ENCODE peak calls at places on chromosomes 4 and X, in five cellular contexts. M, D, R, V and X are unnamed samples.

GRCh38 chr4:24559032-24559821 is 25.1 kb downstream of the DHX15 start:
- DNase-seq in R (no peak), D (no peak), V (no peak), M (no peak), X (no peak)

GRCh38 chrX:154040307-154040756 is 20.6 kb upstream of the IRAK1 start:
- DNase-seq in M (no peak), V (no peak), R (no peak), D (no peak), X (peak)

GRCh38 chrX:152817082-152817744 is 13.3 kb downstream of the CETN2 start:
- DNase-seq in R (no peak), D (no peak), V (no peak), M (no peak), X (peak)

GRCh38 chrX:68832516-68833447 is 4.0 kb downstream of the EFNB1 start:
- DNase-seq in D (no peak), V (no peak), R (peak), M (no peak), X (no peak)

GRCh38 chr4:168662297-168662985 is 165.6 kb downstream of the PALLD start:
- DNase-seq in D (no peak), V (no peak), R (no peak), M (no peak), X (no peak)

GRCh38 chr4:88109123-88109864 is 49.1 kb downstream of the ABCG2 start:
- DNase-seq in D (no peak), M (no peak), R (no peak), V (no peak), X (no peak)

GRCh38 chr4:24991015-24991414 is 39.7 kb downstream of the LGI2 start:
- DNase-seq in R (no peak), M (no peak), D (no peak), V (no peak), X (peak)

GRCh38 chrX:112614640-112615039 is 65.1 kb downstream of the LHFPL1 start:
- DNase-seq in R (no peak), V (no peak), M (no peak), D (no peak), X (no peak)

GRCh38 chr4:60034371-60034770 is 1165.8 kb upstream of the ADGRL3 start:
- DNase-seq in R (no peak), V (no peak), M (no peak), D (no peak), X (no peak)

GRCh38 chr4:86921608-86922252 is 13.1 kb upstream of the AFF1 start:
- DNase-seq in M (no peak), V (no peak), D (no peak), R (no peak), X (peak)

GRCh38 chr4:122728781-122729330 is 3.6 kb upstream of the BBS12 start:
- DNase-seq in R (no peak), D (no peak), V (no peak), M (no peak), X (no peak)

DNA sequence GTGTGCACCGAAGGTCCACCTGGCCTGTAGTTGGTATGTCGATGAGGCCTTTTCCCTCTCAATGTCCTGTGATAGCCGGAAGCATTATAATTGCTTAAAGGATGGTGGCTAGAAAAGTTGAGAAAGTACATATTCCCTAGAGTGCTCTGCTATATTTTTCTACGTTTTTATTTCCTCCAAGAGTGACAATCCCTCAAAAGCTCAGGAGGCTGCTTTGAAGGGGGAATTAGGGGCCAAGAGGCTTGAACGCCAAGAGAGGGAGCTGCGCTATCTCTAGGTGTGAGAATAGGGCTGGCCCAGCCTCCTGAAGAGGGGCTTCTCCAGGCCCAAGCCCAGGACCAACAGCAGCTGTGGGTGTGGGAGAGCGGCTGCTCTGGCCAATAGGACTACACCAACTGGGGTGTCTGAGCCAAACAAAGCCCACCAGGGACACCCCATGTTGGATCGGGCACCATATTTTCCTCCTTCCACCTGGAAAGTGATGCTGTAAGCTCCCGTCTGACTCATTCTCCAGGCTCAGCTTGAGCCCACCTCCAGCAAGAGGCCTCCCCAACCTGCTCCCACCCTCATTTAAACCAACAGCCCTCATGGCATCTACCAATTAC is 124.0 kb downstream of the IRF2 start:
- DNase-seq in D (no peak), M (no peak), R (no peak), V (no peak), X (no peak)
- TF ChIP-seq CTCF in D (no peak), M (no peak), R (no peak), V (no peak), X (no peak)

DNA sequence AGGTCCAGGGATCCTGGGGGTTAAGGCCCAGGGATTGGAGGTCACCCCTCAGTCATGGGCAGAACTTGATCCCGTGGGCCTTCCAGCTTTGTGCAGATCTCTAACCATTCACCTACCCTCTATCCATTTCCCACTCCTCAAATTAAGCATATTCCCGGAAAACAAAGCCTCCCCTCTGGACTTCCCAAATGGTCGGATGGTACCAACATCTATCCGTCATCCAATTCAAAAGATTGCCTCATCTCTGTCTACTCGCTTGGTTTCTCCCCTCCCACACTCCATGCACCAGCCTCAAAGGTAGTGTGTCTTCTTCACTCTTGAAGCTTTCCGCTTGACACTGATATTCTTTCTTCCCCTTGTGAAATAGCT is 473 bp upstream of the BCLAF3 start:
- DNase-seq in R (no peak), V (no peak), M (no peak), D (no peak), X (no peak)
- TF ChIP-seq CTCF in R (no peak), V (no peak), M (no peak), D (peak), X (no peak)

GRCh38 chrX:149871940-149872339 is 9.0 kb upstream of the MAGEA8 start:
- DNase-seq in R (no peak), D (peak), M (no peak), V (no peak), X (peak)
- TF ChIP-seq CTCF in R (peak), D (no peak), M (peak), V (peak), X (peak)

GRCh38 chr4:7850489-7850888 is 89.2 kb downstream of the AFAP1 start:
- DNase-seq in M (no peak), V (no peak), D (no peak), R (no peak), X (no peak)
- TF ChIP-seq CTCF in M (no peak), V (no peak), D (no peak), R (no peak), X (no peak)

GRCh38 chr4:98242063-98242462 is 19.1 kb upstream of the RAP1GDS1 start:
- DNase-seq in V (no peak), M (no peak), R (no peak), D (no peak), X (no peak)

GRCh38 chr4:98248984-98249383 is 12.2 kb upstream of the RAP1GDS1 start:
- DNase-seq in R (no peak), D (no peak), V (no peak), M (no peak), X (no peak)

GRCh38 chr4:98242538-98242937 is 18.6 kb upstream of the RAP1GDS1 start:
- DNase-seq in V (no peak), M (no peak), R (no peak), D (no peak), X (no peak)

GRCh38 chr4:98249831-98250230 is 11.4 kb upstream of the RAP1GDS1 start:
- DNase-seq in M (no peak), R (no peak), V (no peak), D (no peak), X (no peak)

DNA sequence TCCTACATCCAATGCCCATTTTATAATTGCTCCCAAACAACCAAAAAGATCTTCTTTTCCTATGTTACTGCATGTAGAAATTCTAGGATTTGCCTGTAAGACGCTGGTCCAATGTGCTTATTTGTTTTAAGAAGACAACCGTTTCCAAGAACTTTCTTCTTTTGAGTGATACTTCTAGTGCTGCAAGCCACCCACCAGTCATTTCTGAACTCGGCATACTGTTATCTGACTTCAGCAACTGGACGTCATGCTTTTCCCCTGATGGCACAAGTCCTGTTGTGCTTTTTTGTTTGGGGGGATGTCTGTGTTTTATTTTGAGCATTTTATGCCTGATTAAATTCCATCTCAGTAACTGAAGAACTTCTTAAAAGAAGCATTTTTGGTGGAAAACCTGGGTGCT is 16.0 kb upstream of the RAP1GDS1 start:
- DNase-seq in R (no peak), D (no peak), V (no peak), M (no peak), X (no peak)
- TF ChIP-seq CTCF in R (no peak), D (no peak), V (no peak), M (no peak), X (no peak)

DNA sequence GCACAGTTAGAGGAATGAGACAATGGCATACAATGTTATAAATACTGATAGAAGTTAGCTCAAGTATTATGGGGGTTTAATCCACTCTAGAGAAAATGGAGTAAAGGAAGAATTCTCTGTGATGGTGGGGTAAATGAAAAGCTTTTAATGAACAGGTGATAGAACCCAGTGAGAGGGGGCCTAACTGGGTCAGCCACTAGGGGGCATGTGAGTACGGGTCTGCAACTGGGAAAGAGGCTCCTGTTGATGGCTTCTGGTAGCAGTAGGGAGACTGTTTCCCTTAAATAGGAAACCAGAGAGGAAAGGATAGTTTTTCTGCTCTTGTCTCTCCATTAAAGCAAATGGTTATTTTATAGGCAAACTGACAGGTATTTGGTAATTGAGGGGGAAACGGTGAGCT is 132.8 kb upstream of the GPR101 start:
- DNase-seq in D (no peak), R (no peak), V (no peak), M (no peak), X (peak)
- TF ChIP-seq CTCF in D (no peak), R (no peak), V (peak), M (no peak), X (peak)

GRCh38 chr4:103497692-103498091 is 222.1 kb downstream of the TACR3 start:
- DNase-seq in M (no peak), R (no peak), D (no peak), V (no peak), X (no peak)

GRCh38 chr4:103498161-103499070 is 221.4 kb downstream of the TACR3 start:
- DNase-seq in D (no peak), R (no peak), V (no peak), M (no peak), X (peak)

GRCh38 chr4:103496800-103497199 is 223.0 kb downstream of the TACR3 start:
- DNase-seq in M (no peak), R (no peak), V (no peak), D (no peak), X (no peak)

GRCh38 chr4:103493450-103494159 is 226.2 kb downstream of the TACR3 start:
- DNase-seq in V (no peak), M (no peak), R (no peak), D (no peak), X (peak)

GRCh38 chr4:103499094-103499493 is 220.7 kb downstream of the TACR3 start:
- DNase-seq in R (no peak), V (no peak), D (no peak), M (no peak), X (no peak)
- TF ChIP-seq CTCF in R (no peak), V (no peak), D (no peak), M (no peak), X (peak)

DNA sequence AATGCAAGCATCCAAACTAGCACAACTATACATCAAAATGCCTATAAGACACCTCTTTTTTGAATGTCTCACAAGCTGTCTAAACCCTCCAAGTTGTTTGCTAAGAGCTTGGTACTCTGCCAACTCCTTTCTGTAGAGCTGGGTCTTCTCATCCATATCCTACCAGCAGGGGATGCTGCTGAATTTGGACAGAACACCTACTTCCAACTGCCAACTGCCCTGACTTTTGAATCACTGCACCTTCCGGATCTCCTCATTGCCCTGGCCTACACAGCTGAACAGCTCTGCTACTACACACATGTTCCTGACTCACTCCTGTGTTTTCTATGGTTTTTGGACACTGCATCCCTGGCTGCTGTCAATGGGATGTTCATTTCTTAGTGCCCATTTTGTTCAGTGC is 18.7 kb downstream of the FAM184B start:
- DNase-seq in V (no peak), R (no peak), M (no peak), D (no peak), X (peak)
- TF ChIP-seq CTCF in V (peak), R (no peak), M (peak), D (no peak), X (peak)